ENCODE peak calls at places on chromosomes 1 and 21, in ten cellular contexts. U is tibial artery, A is body of pancreas, B is neural progenitor cell, R is mucosa of descending colon, G is ovary, X is brain microvascular endothelial cell, M is fibroblast of the aortic adventitia, P is heart left ventricle, K is cardiac muscle cell. Z is an unnamed sample.

GRCh38 chr1:54927475-54928240 is 40.7 kb upstream of the DHCR24 start:
- DNase-seq in G (no peak), B (no peak), R (no peak), X (peak; percentile 68), K (peak; percentile 65), A (peak; percentile 16), U (no peak), P (peak; percentile 78), M (peak; percentile 49), Z (peak; percentile 68)

GRCh38 chr1:6580119-6580587 is 359 bp downstream of the ZBTB48 start:
- DNase-seq in G (no peak), U (no peak), X (no peak), A (no peak), M (no peak), B (no peak), K (no peak), R (no peak), P (no peak), Z (no peak)

GRCh38 chr1:183515002-183515689 is 42.8 kb downstream of the SMG7 start:
- DNase-seq in M (peak; percentile 74), A (no peak), G (no peak), B (no peak), X (peak; percentile 66), K (no peak), U (no peak), P (no peak), R (no peak), Z (peak; percentile 66)

GRCh38 chr1:111656093-111657017 is 36.8 kb downstream of the RAP1A start:
- DNase-seq in U (no peak), G (no peak), K (peak; percentile 63), B (peak; percentile 11), X (peak; percentile 31), A (peak; percentile 25), M (peak; percentile 79), P (no peak), R (peak; percentile 72), Z (peak; percentile 59)

GRCh38 chr1:235607284-235607683 is 42.3 kb downstream of the GNG4 start:
- DNase-seq in R (no peak), M (no peak), A (no peak), G (no peak), B (no peak), X (no peak), P (no peak), U (no peak), K (no peak), Z (no peak)

GRCh38 chr1:221712198-221712684 is 29.6 kb downstream of the DUSP10 start:
- DNase-seq in K (no peak), R (peak; percentile 39), B (no peak), U (no peak), X (peak; percentile 73), P (no peak), M (peak; percentile 83), A (no peak), G (no peak), Z (peak; percentile 85)

GRCh38 chr1:116679091-116679827 is 11.7 kb upstream of the IGSF3 start:
- DNase-seq in B (peak; percentile 27), U (no peak), P (no peak), R (no peak), M (no peak), A (no peak), X (no peak), G (no peak), K (no peak), Z (no peak)

GRCh38 chr1:6154525-6155319 is 25.4 kb downstream of the CHD5 start:
- DNase-seq in R (no peak), K (no peak), U (no peak), X (no peak), M (no peak), A (no peak), G (no peak), B (no peak), P (no peak), Z (no peak)

GRCh38 chr21:16608209-16608830 is 878.5 kb downstream of the USP25 start:
- DNase-seq in M (peak; percentile 8), R (no peak), P (no peak), X (no peak), B (peak; percentile 38), K (no peak), U (no peak), A (no peak), G (no peak), Z (no peak)

GRCh38 chr1:160711528-160712311 is at the start of gene CD48:
- DNase-seq in K (no peak), U (no peak), M (no peak), G (no peak), P (no peak), X (no peak), A (no peak), R (peak; percentile 17), B (no peak), Z (no peak)

GRCh38 chr1:101995984-101996731 is 568 bp downstream of the OLFM3 start:
- DNase-seq in B (peak; percentile 40), M (no peak), P (no peak), A (no peak), X (no peak), K (peak; percentile 13), R (no peak), G (no peak), U (no peak), Z (no peak)

GRCh38 chr1:101993703-101994102 is 3.0 kb downstream of the OLFM3 start:
- DNase-seq in M (no peak), P (no peak), U (no peak), B (no peak), K (no peak), A (no peak), G (no peak), R (no peak), X (no peak), Z (no peak)

GRCh38 chr1:101996830-101997485 is at the start of gene OLFM3:
- DNase-seq in M (no peak), X (peak; percentile 3), R (peak; percentile 12), U (no peak), B (peak; percentile 94), A (peak; percentile 10), G (no peak), P (peak; percentile 34), K (peak; percentile 93), Z (peak; percentile 9)

GRCh38 chr1:101992816-101993575 is 3.7 kb downstream of the OLFM3 start:
- DNase-seq in K (no peak), R (no peak), G (no peak), M (no peak), P (no peak), B (no peak), X (no peak), A (no peak), U (no peak), Z (no peak)
- TF ChIP-seq CTCF in K (no peak), R (no peak), G (no peak), M (no peak), P (no peak), B (no peak), X (no peak), A (no peak), U (no peak), Z (no peak)

DNA sequence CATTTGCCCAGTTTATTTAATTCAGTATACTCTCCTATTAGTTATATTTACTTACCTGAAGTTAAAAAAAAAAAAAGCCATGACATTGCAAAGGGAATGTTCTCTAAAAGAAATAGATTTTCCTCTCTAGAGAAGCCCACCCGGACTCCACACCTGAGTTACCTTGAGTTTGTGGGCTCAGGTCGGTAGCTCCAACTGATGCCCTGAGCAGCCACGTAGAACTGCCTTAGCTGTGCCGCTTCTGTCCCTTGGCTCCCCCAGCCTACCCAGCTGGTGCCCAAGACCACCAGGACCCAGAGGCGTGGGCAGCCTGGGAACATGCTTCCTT is 250 bp downstream of the F5 start:
- DNase-seq in G (no peak), X (no peak), R (no peak), B (no peak), P (no peak), M (no peak), U (no peak), A (no peak), K (no peak), Z (no peak)
- H3K4me3 ChIP-seq in G (no peak overlapping the region), X (no peak overlapping the region), R (no peak overlapping the region), B (peak overlapping the region; percentile 18), P (peak overlapping the region; percentile 35), M (no peak overlapping the region), U (no peak overlapping the region), A (no peak overlapping the region), K (no peak overlapping the region), Z (no peak overlapping the region)

GRCh38 chr1:26833432-26834405 is 7.2 kb downstream of the ZDHHC18 start:
- DNase-seq in B (peak; percentile 65), X (no peak), A (no peak), R (peak; percentile 70), M (no peak), G (no peak), K (no peak), P (peak; percentile 57), U (no peak), Z (no peak)
- TF ChIP-seq CTCF in B (no peak), X (no peak), A (no peak), R (no peak), M (no peak), G (no peak), K (no peak), P (no peak), U (no peak), Z (no peak)

DNA sequence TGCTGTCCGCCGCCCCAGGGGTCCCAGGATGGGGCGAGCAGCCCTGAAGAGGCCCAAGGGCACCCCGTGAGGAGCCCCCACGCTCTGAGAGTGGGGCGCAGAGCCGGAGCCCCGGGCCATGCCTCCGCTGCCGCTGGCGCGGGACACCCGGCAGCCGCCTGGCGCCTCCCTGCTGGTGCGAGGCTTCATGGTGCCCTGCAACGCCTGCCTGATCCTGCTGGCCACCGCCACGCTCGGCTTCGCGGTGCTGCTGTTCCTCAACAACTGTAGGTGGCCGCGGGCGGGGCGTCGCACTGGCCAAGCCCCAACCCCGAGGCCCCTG is 14.5 kb downstream of the AGRN start:
- DNase-seq in B (peak; percentile 64), G (no peak), A (no peak), U (no peak), P (no peak), K (no peak), X (no peak), R (no peak), M (no peak), Z (no peak)
- H3K4me3 ChIP-seq in B (peak overlapping the region; percentile 58), G (no peak overlapping the region), A (no peak overlapping the region), U (no peak overlapping the region), P (no peak overlapping the region), K (no peak overlapping the region), X (no peak overlapping the region), R (no peak overlapping the region), M (no peak overlapping the region), Z (no peak overlapping the region)

Z was measured in astrocyte of the spinal cord.